ENCODE peak calls at places on chromosome 5, in four cellular contexts. One of them, this sample, is unnamed.
A peak's percentile ranks its signal among the peaks of the same experiment; 100 is the strongest.

GRCh38 chr5:127833999-127834953 is 131.1 kb downstream of the CCDC192 start:
- DNase-seq in SJCRH30: peak; percentile 50
- DNase-seq in stomach: no peak
- DNase-seq in psoas muscle: no peak
- DNase-seq in this sample: no peak

GRCh38 chr5:77629553-77630245 is 8.8 kb downstream of the OTP start:
- DNase-seq in stomach: no peak
- DNase-seq in psoas muscle: no peak
- DNase-seq in SJCRH30: no peak
- DNase-seq in this sample: no peak

GRCh38 chr5:146306838-146307237 is 31.8 kb upstream of the POU4F3 start:
- DNase-seq in psoas muscle: no peak
- DNase-seq in SJCRH30: no peak
- DNase-seq in stomach: no peak
- DNase-seq in this sample: no peak

GRCh38 chr5:81719743-81720142 is 31.2 kb downstream of the SSBP2 start:
- DNase-seq in psoas muscle: no peak
- DNase-seq in SJCRH30: no peak
- DNase-seq in stomach: no peak
- DNase-seq in this sample: no peak

GRCh38 chr5:138372653-138373052 is 20.2 kb downstream of the KDM3B start:
- DNase-seq in stomach: no peak
- DNase-seq in SJCRH30: no peak
- DNase-seq in psoas muscle: no peak
- DNase-seq in this sample: no peak

GRCh38 chr5:32443541-32444190 is 874 bp downstream of the ZFR start:
- DNase-seq in stomach: no peak
- DNase-seq in psoas muscle: peak; percentile 47
- DNase-seq in SJCRH30: peak; percentile 73
- DNase-seq in this sample: peak; percentile 55

GRCh38 chr5:14121552-14121951 is 21.6 kb upstream of the TRIO start:
- DNase-seq in psoas muscle: no peak
- DNase-seq in SJCRH30: no peak
- DNase-seq in stomach: no peak
- DNase-seq in this sample: no peak

GRCh38 chr5:55456216-55456895 is 78.4 kb downstream of the PLPP1 start:
- DNase-seq in SJCRH30: no peak
- DNase-seq in psoas muscle: no peak
- DNase-seq in stomach: no peak
- DNase-seq in this sample: no peak

GRCh38 chr5:169757016-169757415 is 119.9 kb downstream of the DOCK2 start:
- DNase-seq in psoas muscle: no peak
- DNase-seq in stomach: no peak
- DNase-seq in SJCRH30: no peak
- DNase-seq in this sample: no peak

GRCh38 chr5:160181965-160182622 is 47.2 kb upstream of the FABP6 start:
- DNase-seq in SJCRH30: no peak
- DNase-seq in stomach: no peak
- DNase-seq in psoas muscle: no peak
- DNase-seq in this sample: no peak

GRCh38 chr5:129460121-129460950 is at the start of gene ADAMTS19:
- DNase-seq in psoas muscle: no peak
- DNase-seq in SJCRH30: no peak
- DNase-seq in stomach: no peak
- DNase-seq in this sample: peak; percentile 29

GRCh38 chr5:172420215-172420934 is 34.0 kb downstream of the SH3PXD2B start:
- DNase-seq in stomach: peak; percentile 64
- DNase-seq in SJCRH30: no peak
- DNase-seq in psoas muscle: peak; percentile 65
- DNase-seq in this sample: peak; percentile 67

GRCh38 chr5:122163151-122164069 is 34.1 kb downstream of the ZNF474 start:
- DNase-seq in psoas muscle: peak; percentile 25
- DNase-seq in SJCRH30: no peak
- DNase-seq in stomach: no peak
- DNase-seq in this sample: no peak

GRCh38 chr5:118637947-118638670 is 350.2 kb downstream of the DTWD2 start:
- DNase-seq in SJCRH30: no peak
- DNase-seq in psoas muscle: no peak
- DNase-seq in stomach: peak; percentile 83
- DNase-seq in this sample: no peak

GRCh38 chr5:127820910-127821553 is 117.8 kb downstream of the CCDC192 start:
- DNase-seq in stomach: no peak
- DNase-seq in psoas muscle: no peak
- DNase-seq in SJCRH30: no peak
- DNase-seq in this sample: no peak

GRCh38 chr5:53779541-53779981 is 219.1 kb downstream of the NDUFS4 start:
- DNase-seq in SJCRH30: peak; percentile 99
- DNase-seq in stomach: no peak
- DNase-seq in psoas muscle: no peak
- DNase-seq in this sample: no peak

GRCh38 chr5:44943637-44944036 is 134.9 kb downstream of the MRPS30 start:
- DNase-seq in stomach: no peak
- DNase-seq in psoas muscle: no peak
- DNase-seq in SJCRH30: no peak
- DNase-seq in this sample: no peak

GRCh38 chr5:140342287-140342686 is 4.1 kb downstream of the HBEGF start:
- DNase-seq in psoas muscle: no peak
- DNase-seq in SJCRH30: no peak
- DNase-seq in stomach: no peak
- DNase-seq in this sample: no peak

GRCh38 chr5:38008198-38008597 is 168.4 kb upstream of the GDNF start:
- DNase-seq in SJCRH30: peak; percentile 74
- DNase-seq in psoas muscle: no peak
- DNase-seq in stomach: no peak
- DNase-seq in this sample: no peak

DNA sequence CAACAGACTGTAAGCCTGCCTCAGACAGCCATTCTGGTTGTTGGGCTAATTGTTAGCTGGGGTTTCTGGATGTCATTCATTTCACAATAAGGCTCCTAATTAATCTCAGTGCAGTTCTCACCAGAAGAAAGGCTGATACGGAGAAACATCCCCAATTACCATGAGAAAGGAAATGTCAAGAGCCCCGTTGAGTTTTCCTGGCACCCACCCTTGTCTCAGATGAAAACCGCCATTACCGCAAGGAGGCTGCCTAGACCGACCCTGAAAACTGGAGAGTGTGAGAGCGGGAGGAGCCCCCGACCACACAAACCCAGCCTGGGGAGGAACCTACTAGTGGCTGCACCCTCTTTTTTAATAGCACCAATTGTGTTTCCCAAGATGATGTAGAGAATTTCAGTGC is 76.0 kb downstream of the MAP1B start:
- DNase-seq in stomach: no peak
- DNase-seq in psoas muscle: no peak
- DNase-seq in SJCRH30: no peak
- DNase-seq in this sample: no peak
- H3K27ac ChIP-seq in stomach: no peak overlapping the region
- H3K27ac ChIP-seq in psoas muscle: no peak overlapping the region
- H3K27ac ChIP-seq in SJCRH30: no peak overlapping the region
- H3K27ac ChIP-seq in this sample: no peak overlapping the region

DNA sequence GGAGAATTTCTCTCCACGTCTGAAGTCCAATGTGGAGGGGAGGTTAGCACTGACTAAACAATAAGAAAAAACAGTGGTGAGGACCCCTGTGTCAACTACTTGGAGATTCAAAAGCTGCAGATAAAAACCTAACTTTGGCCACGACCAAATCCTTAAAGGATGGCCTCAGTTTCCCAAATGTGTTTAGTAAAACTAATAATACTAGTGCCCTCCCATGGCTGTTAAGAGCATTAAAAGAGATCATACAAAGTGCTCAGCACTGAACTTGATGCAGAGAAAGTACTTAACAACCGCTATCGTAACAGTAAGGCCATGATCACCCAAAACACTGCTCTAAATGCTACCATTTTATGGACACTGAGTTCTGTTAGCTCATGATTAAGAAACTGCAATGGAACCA is 288.4 kb downstream of the EBF1 start:
- DNase-seq in SJCRH30: no peak
- DNase-seq in stomach: no peak
- DNase-seq in psoas muscle: no peak
- DNase-seq in this sample: no peak
- H3K27ac ChIP-seq in SJCRH30: no peak overlapping the region
- H3K27ac ChIP-seq in stomach: no peak overlapping the region
- H3K27ac ChIP-seq in psoas muscle: no peak overlapping the region
- H3K27ac ChIP-seq in this sample: no peak overlapping the region

DNA sequence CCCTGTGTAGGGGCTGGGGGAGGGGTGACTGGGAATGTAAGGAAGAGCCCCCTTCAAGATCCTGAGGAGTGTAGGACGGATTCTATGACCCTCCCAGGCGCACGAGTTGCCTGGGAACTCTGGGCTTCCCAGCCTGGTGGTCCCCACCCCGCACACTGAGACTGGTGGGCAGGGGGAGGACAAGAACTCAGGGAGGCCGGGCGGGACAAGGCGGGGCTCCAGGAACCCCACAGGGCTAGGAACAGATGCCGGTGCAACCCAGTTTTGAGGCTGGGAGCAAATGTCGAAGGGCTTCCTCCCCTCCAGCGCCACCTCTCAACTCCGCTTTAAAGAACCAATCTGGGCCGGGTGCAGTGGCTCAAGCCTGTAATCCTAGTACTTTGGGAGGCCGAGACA is 1.3 kb upstream of the VDAC1 start:
- DNase-seq in SJCRH30: no peak
- DNase-seq in psoas muscle: no peak
- DNase-seq in stomach: no peak
- DNase-seq in this sample: peak; percentile 37
- H3K27ac ChIP-seq in SJCRH30: no peak overlapping the region
- H3K27ac ChIP-seq in psoas muscle: peak overlapping the region; percentile 99
- H3K27ac ChIP-seq in stomach: peak overlapping the region; percentile 94
- H3K27ac ChIP-seq in this sample: peak overlapping the region; percentile 96

DNA sequence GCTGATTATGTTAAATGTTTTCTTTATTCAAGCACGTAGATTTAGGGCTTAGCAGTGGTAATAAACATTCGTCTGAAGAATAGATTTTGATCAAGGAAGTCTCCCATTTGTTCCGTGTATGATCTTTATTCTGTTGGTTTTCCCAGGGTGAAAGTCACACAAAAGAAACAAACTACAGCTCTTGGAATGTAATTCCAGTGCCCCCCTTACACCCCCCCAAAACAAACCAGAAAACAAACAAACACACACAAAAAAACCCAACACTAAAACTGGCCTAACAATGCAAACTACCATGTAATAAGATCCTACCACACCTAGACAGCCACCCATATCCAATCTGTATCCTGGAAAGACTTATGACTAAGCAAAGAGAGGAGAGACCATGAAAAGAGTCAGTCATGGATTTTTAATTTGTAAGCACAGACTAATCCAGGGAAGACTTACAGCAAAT is 196.2 kb upstream of the ELL2 start:
- DNase-seq in SJCRH30: peak; percentile 39
- DNase-seq in psoas muscle: no peak
- DNase-seq in stomach: no peak
- DNase-seq in this sample: no peak
- H3K27ac ChIP-seq in SJCRH30: peak overlapping the region; percentile 33
- H3K27ac ChIP-seq in psoas muscle: no peak overlapping the region
- H3K27ac ChIP-seq in stomach: peak overlapping the region; percentile 35
- H3K27ac ChIP-seq in this sample: no peak overlapping the region

GRCh38 chr5:87787640-87788039 is 374.9 kb upstream of the CCNH start:
- DNase-seq in stomach: no peak
- DNase-seq in psoas muscle: no peak
- DNase-seq in SJCRH30: no peak
- DNase-seq in this sample: no peak

GRCh38 chr5:87780831-87781760 is 368.4 kb upstream of the CCNH start:
- DNase-seq in stomach: peak; percentile 76
- DNase-seq in SJCRH30: peak; percentile 94
- DNase-seq in psoas muscle: peak; percentile 62
- DNase-seq in this sample: peak; percentile 85

DNA sequence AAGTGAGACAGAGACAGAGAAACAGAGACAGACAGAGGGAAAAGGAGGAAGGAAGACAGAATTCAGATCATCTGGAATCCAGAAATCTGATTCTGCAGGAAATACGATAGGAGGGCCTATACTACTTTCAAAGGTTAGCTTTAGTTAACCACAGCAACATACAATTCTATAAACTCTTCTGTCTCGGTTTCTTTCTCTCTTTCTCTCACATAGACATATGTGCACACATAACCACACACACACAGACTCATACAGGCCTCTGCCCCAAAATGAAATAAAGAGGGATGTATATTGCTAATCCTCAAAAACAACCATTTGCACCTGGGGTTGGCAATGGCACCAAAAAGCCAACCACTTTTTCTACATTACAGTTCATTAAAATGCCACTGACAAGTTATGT is 372.1 kb upstream of the CCNH start:
- DNase-seq in SJCRH30: no peak
- DNase-seq in psoas muscle: no peak
- DNase-seq in stomach: no peak
- DNase-seq in this sample: no peak
- H3K27ac ChIP-seq in SJCRH30: no peak overlapping the region
- H3K27ac ChIP-seq in psoas muscle: no peak overlapping the region
- H3K27ac ChIP-seq in stomach: no peak overlapping the region
- H3K27ac ChIP-seq in this sample: no peak overlapping the region

GRCh38 chr5:143641549-143641955 is 170.4 kb upstream of the HMHB1 start:
- DNase-seq in SJCRH30: peak; percentile 40
- DNase-seq in psoas muscle: no peak
- DNase-seq in stomach: no peak
- DNase-seq in this sample: no peak
- H3K27ac ChIP-seq in SJCRH30: no peak overlapping the region
- H3K27ac ChIP-seq in psoas muscle: no peak overlapping the region
- H3K27ac ChIP-seq in stomach: no peak overlapping the region
- H3K27ac ChIP-seq in this sample: no peak overlapping the region

GRCh38 chr5:143233020-143233419 is 170.5 kb downstream of the NR3C1 start:
- DNase-seq in stomach: no peak
- DNase-seq in SJCRH30: no peak
- DNase-seq in psoas muscle: no peak
- DNase-seq in this sample: no peak
- H3K27ac ChIP-seq in stomach: no peak overlapping the region
- H3K27ac ChIP-seq in SJCRH30: no peak overlapping the region
- H3K27ac ChIP-seq in psoas muscle: no peak overlapping the region
- H3K27ac ChIP-seq in this sample: no peak overlapping the region